ENCODE peak calls at places on chromosomes 2 and 18, in five cellular contexts. One of them, this sample, is unnamed.

GRCh38 chr2:157930728-157931127 is 54.6 kb upstream of the ACVR1 start:
- DNase-seq in activated naive CD8-positive, alpha-beta T cell treated with anti-CD3 and anti-CD28 coated beads, Interleukin-2, amount 50 U/mL, for 24 hours: no peak
- DNase-seq in cardiac septum: no peak
- DNase-seq in left kidney: no peak
- DNase-seq in AG08395: no peak
- DNase-seq in this sample: no peak

GRCh38 chr18:23131693-23132319 is 3.5 kb upstream of the CABLES1 start:
- DNase-seq in activated naive CD8-positive, alpha-beta T cell treated with anti-CD3 and anti-CD28 coated beads, Interleukin-2, amount 50 U/mL, for 24 hours: peak
- DNase-seq in cardiac septum: no peak
- DNase-seq in left kidney: peak
- DNase-seq in AG08395: peak
- DNase-seq in this sample: peak

GRCh38 chr2:71468279-71469015 is 15.1 kb downstream of the DYSF start:
- DNase-seq in activated naive CD8-positive, alpha-beta T cell treated with anti-CD3 and anti-CD28 coated beads, Interleukin-2, amount 50 U/mL, for 24 hours: no peak
- DNase-seq in cardiac septum: peak
- DNase-seq in left kidney: no peak
- DNase-seq in AG08395: no peak
- DNase-seq in this sample: no peak

GRCh38 chr2:231127936-231128335 is 3.1 kb upstream of the HTR2B start:
- DNase-seq in activated naive CD8-positive, alpha-beta T cell treated with anti-CD3 and anti-CD28 coated beads, Interleukin-2, amount 50 U/mL, for 24 hours: no peak
- DNase-seq in cardiac septum: no peak
- DNase-seq in left kidney: no peak
- DNase-seq in AG08395: no peak
- DNase-seq in this sample: no peak

GRCh38 chr2:148338544-148338943 is 306.0 kb upstream of the EPC2 start:
- DNase-seq in activated naive CD8-positive, alpha-beta T cell treated with anti-CD3 and anti-CD28 coated beads, Interleukin-2, amount 50 U/mL, for 24 hours: no peak
- DNase-seq in cardiac septum: no peak
- DNase-seq in left kidney: no peak
- DNase-seq in AG08395: peak
- DNase-seq in this sample: peak

GRCh38 chr2:156986339-156986988 is 271.0 kb upstream of the GALNT5 start:
- DNase-seq in activated naive CD8-positive, alpha-beta T cell treated with anti-CD3 and anti-CD28 coated beads, Interleukin-2, amount 50 U/mL, for 24 hours: no peak
- DNase-seq in cardiac septum: no peak
- DNase-seq in left kidney: no peak
- DNase-seq in AG08395: no peak
- DNase-seq in this sample: no peak

GRCh38 chr2:88656690-88657089 is 29.4 kb upstream of the EIF2AK3 start:
- DNase-seq in activated naive CD8-positive, alpha-beta T cell treated with anti-CD3 and anti-CD28 coated beads, Interleukin-2, amount 50 U/mL, for 24 hours: no peak
- DNase-seq in cardiac septum: no peak
- DNase-seq in left kidney: no peak
- DNase-seq in AG08395: peak
- DNase-seq in this sample: peak

GRCh38 chr18:53457068-53457467 is 767.4 kb downstream of the MBD2 start:
- DNase-seq in activated naive CD8-positive, alpha-beta T cell treated with anti-CD3 and anti-CD28 coated beads, Interleukin-2, amount 50 U/mL, for 24 hours: no peak
- DNase-seq in cardiac septum: no peak
- DNase-seq in left kidney: peak
- DNase-seq in AG08395: no peak
- DNase-seq in this sample: no peak

GRCh38 chr2:239308696-239309397 is 92.0 kb downstream of the HDAC4 start:
- DNase-seq in activated naive CD8-positive, alpha-beta T cell treated with anti-CD3 and anti-CD28 coated beads, Interleukin-2, amount 50 U/mL, for 24 hours: no peak
- DNase-seq in cardiac septum: peak
- DNase-seq in left kidney: peak
- DNase-seq in AG08395: peak
- DNase-seq in this sample: peak

GRCh38 chr2:115746151-115746550 is 1303.7 kb downstream of the DPP10 start:
- DNase-seq in activated naive CD8-positive, alpha-beta T cell treated with anti-CD3 and anti-CD28 coated beads, Interleukin-2, amount 50 U/mL, for 24 hours: no peak
- DNase-seq in cardiac septum: no peak
- DNase-seq in left kidney: no peak
- DNase-seq in AG08395: no peak
- DNase-seq in this sample: no peak

GRCh38 chr2:215364157-215365155 is 52.6 kb downstream of the ATIC start:
- DNase-seq in activated naive CD8-positive, alpha-beta T cell treated with anti-CD3 and anti-CD28 coated beads, Interleukin-2, amount 50 U/mL, for 24 hours: no peak
- DNase-seq in cardiac septum: no peak
- DNase-seq in left kidney: no peak
- DNase-seq in AG08395: no peak
- DNase-seq in this sample: peak

GRCh38 chr2:231387904-231388724 is 7.4 kb upstream of the B3GNT7 start:
- DNase-seq in activated naive CD8-positive, alpha-beta T cell treated with anti-CD3 and anti-CD28 coated beads, Interleukin-2, amount 50 U/mL, for 24 hours: no peak
- DNase-seq in cardiac septum: no peak
- DNase-seq in left kidney: peak
- DNase-seq in AG08395: peak
- DNase-seq in this sample: peak

GRCh38 chr2:240179186-240179815 is 38.8 kb upstream of the OTOS start:
- DNase-seq in activated naive CD8-positive, alpha-beta T cell treated with anti-CD3 and anti-CD28 coated beads, Interleukin-2, amount 50 U/mL, for 24 hours: no peak
- DNase-seq in cardiac septum: no peak
- DNase-seq in left kidney: peak
- DNase-seq in AG08395: no peak
- DNase-seq in this sample: peak